ENCODE peak calls at places on chromosomes 3 and 15, in six cellular contexts. P is cardiac muscle cell, C is heart left ventricle, F is mesendoderm, J is right cardiac atrium, O is PC-9. S is an unnamed sample. For H3K4me1, the result is how much of the 10 kb centered on the place peaks cover.

GRCh38 chr3:107235193-107235922 is 141.9 kb upstream of the CCDC54 start:
- DNase-seq in P (no peak), C (no peak), F (peak), J (no peak), O (no peak), S (peak)

GRCh38 chr3:28268989-28269388 is 27.6 kb downstream of the CMC1 start:
- DNase-seq in P (no peak), C (no peak), F (no peak), J (no peak), O (no peak), S (no peak)

GRCh38 chr3:41002104-41002503 is 197.2 kb upstream of the CTNNB1 start:
- DNase-seq in P (no peak), C (no peak), F (no peak), J (no peak), O (no peak), S (no peak)

GRCh38 chr3:117748131-117748530 is 1038.6 kb downstream of the TUSC7 start:
- DNase-seq in P (no peak), C (no peak), F (no peak), J (no peak), O (no peak), S (no peak)

GRCh38 chr3:67083277-67083676 is 85.2 kb downstream of the KBTBD8 start:
- DNase-seq in P (no peak), C (no peak), F (no peak), J (no peak), O (no peak), S (no peak)

GRCh38 chr3:159748408-159748807 is 240.2 kb upstream of the IL12A start:
- DNase-seq in P (no peak), C (no peak), F (no peak), J (no peak), O (no peak), S (no peak)

GRCh38 chr3:1068985-1069384 is 23.8 kb upstream of the CNTN6 start:
- DNase-seq in P (no peak), C (no peak), F (no peak), J (no peak), O (no peak), S (no peak)

GRCh38 chr3:37993067-37993809 is 2.7 kb downstream of the VILL start:
- DNase-seq in P (no peak), C (no peak), F (no peak), J (peak), O (no peak), S (no peak)

GRCh38 chr3:33071181-33071580 is 25.8 kb downstream of the GLB1 start:
- DNase-seq in P (no peak), C (no peak), F (no peak), J (no peak), O (no peak), S (no peak)

GRCh38 chr3:54891540-54891897 is 36.3 kb downstream of the LRTM1 start:
- DNase-seq in P (peak), C (peak), F (peak), J (peak), O (peak), S (peak)

GRCh38 chr3:186361612-186362408 is at the start of gene DGKG:
- DNase-seq in P (peak), C (peak), F (no peak), J (peak), O (no peak), S (no peak)

GRCh38 chr3:186241910-186242821 is 119.9 kb downstream of the DGKG start:
- DNase-seq in P (peak), C (peak), F (peak), J (peak), O (peak), S (peak)

GRCh38 chr15:62190257-62190656 is 25.2 kb upstream of the C2CD4B start:
- DNase-seq in P (no peak), C (no peak), F (peak), J (no peak), O (no peak), S (no peak)

GRCh38 chr15:33451385-33451784 is 140.6 kb downstream of the RYR3 start:
- DNase-seq in P (no peak), C (no peak), F (no peak), J (no peak), O (no peak), S (no peak)

GRCh38 chr15:31326729-31327673 is at the start of gene KLF13:
- DNase-seq in P (no peak), C (peak), F (no peak), J (peak), O (no peak), S (no peak)

GRCh38 chr3:114528517-114528916 is 234.7 kb downstream of the TIGIT start:
- DNase-seq in P (no peak), C (no peak), F (no peak), J (no peak), O (no peak), S (no peak)

GRCh38 chr3:114624047-114624445 is 330.2 kb downstream of the TIGIT start:
- DNase-seq in P (peak), C (peak), F (no peak), J (peak), O (peak), S (peak)

GRCh38 chr3:102200126-102200525 is 234.7 kb upstream of the ZPLD1 start:
- DNase-seq in P (no peak), C (no peak), F (no peak), J (no peak), O (no peak), S (no peak)

GRCh38 chr15:92949604-92950249 is 49.6 kb downstream of the CHD2 start:
- DNase-seq in P (no peak), C (no peak), F (peak), J (no peak), O (no peak), S (peak)

GRCh38 chr3:49745986-49746385 is 22.2 kb upstream of the GMPPB start:
- DNase-seq in P (no peak), C (no peak), F (no peak), J (no peak), O (peak), S (no peak)

GRCh38 chr3:170350515-170351413 is 6.8 kb upstream of the SKIL start:
- DNase-seq in P (no peak), C (no peak), F (no peak), J (no peak), O (no peak), S (no peak)

GRCh38 chr3:5056005-5056391 is 66.1 kb upstream of the ARL8B start:
- DNase-seq in P (no peak), C (no peak), F (no peak), J (no peak), O (no peak), S (no peak)

GRCh38 chr15:66644815-66645345 is 57.2 kb upstream of the SMAD6 start:
- DNase-seq in P (no peak), C (no peak), F (no peak), J (no peak), O (no peak), S (no peak)

GRCh38 chr3:155079795-155080546 is at the start of gene MME:
- DNase-seq in P (peak), C (peak), F (peak), J (peak), O (no peak), S (no peak)

GRCh38 chr3:177491301-177492031 is 294.2 kb upstream of the TBL1XR1 start:
- DNase-seq in P (no peak), C (peak), F (peak), J (no peak), O (no peak), S (no peak)

GRCh38 chr15:80811781-80812180 is 32.6 kb downstream of the CEMIP start:
- DNase-seq in P (no peak), C (no peak), F (no peak), J (no peak), O (no peak), S (no peak)

GRCh38 chr15:98954411-98954810 is 53.2 kb downstream of the PGPEP1L start:
- DNase-seq in P (no peak), C (peak), F (no peak), J (peak), O (no peak), S (no peak)

GRCh38 chr15:40872791-40873526 is 1.1 kb downstream of the RHOV start:
- DNase-seq in P (no peak), C (no peak), F (no peak), J (no peak), O (no peak), S (no peak)

GRCh38 chr15:61205427-61205826 is 23.7 kb downstream of the RORA start:
- DNase-seq in P (no peak), C (no peak), F (no peak), J (no peak), O (no peak), S (no peak)

GRCh38 chr3:195204360-195205166 is 66.4 kb downstream of the XXYLT1 start:
- DNase-seq in P (no peak), C (no peak), F (no peak), J (peak), O (no peak), S (no peak)

GRCh38 chr3:96267577-96267976 is 546.8 kb upstream of the EPHA6 start:
- DNase-seq in P (no peak), C (no peak), F (no peak), J (no peak), O (no peak), S (no peak)

GRCh38 chr3:188198760-188199327 is 44.9 kb downstream of the LPP start:
- DNase-seq in P (peak), C (no peak), F (no peak), J (no peak), O (no peak), S (no peak)

GRCh38 chr15:57297630-57298029 is 78.7 kb upstream of the CGNL1 start:
- DNase-seq in P (no peak), C (no peak), F (no peak), J (no peak), O (no peak), S (no peak)

GRCh38 chr15:57301307-57301706 is 75.0 kb upstream of the CGNL1 start:
- DNase-seq in P (no peak), C (no peak), F (no peak), J (no peak), O (no peak), S (no peak)

GRCh38 chr15:57297163-57297593 is 79.1 kb upstream of the CGNL1 start:
- DNase-seq in P (no peak), C (no peak), F (peak), J (no peak), O (no peak), S (no peak)

GRCh38 chr15:57298204-57298603 is 78.1 kb upstream of the CGNL1 start:
- DNase-seq in P (no peak), C (no peak), F (no peak), J (no peak), O (no peak), S (no peak)

GRCh38 chr15:57298843-57299550 is 77.3 kb upstream of the CGNL1 start:
- DNase-seq in P (no peak), C (no peak), F (no peak), J (no peak), O (no peak), S (no peak)
- H3K4me1 ChIP-seq in P (under half), C (under half), F (under half), J (under half), O (under half), S (under half)

GRCh38 chr3:71118406-71118805 is 465.1 kb downstream of the FOXP1 start:
- DNase-seq in P (no peak), C (no peak), F (no peak), J (no peak), O (no peak), S (no peak)
- H3K4me1 ChIP-seq in P (under half), C (under half), F (under half), J (under half), O (under half), S (under half)

GRCh38 chr3:46958469-46959168 is 17.9 kb downstream of the CCDC12 start:
- DNase-seq in P (no peak), C (no peak), F (no peak), J (no peak), O (no peak), S (no peak)
- H3K4me1 ChIP-seq in P (under half), C (half or more), F (under half), J (under half), O (under half), S (half or more)

GRCh38 chr3:192892981-192893827 is 24.5 kb downstream of the MB21D2 start:
- DNase-seq in P (no peak), C (peak), F (peak), J (peak), O (peak), S (no peak)
- H3K4me1 ChIP-seq in P (under half), C (under half), F (under half), J (under half), O (half or more), S (half or more)

DNA sequence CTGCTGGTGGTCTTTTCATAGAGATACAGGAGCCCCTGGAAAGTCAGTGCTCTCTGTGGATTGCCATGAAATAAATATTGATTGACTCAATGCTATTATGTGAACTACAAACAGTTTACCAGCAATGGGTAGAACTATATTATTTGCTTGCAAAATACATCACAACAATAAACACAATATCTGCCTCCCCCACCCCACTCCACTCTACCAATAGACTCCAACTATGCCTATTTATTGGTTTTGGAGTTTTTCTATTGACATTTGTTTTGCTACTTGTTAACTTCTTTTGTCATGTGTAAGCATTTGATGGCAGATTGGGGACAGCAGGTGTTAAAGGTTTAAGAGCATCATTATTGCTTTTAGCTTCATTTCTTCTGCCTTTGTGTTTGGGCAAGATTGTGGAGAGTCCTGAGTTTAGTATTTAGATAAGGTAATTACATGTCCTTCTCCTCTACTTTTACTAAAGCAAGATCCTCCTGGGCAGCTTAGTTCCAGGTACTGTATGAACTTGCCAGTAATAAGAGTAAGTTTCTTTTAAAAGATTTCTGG is 8.3 kb downstream of the FNDC3B start:
- DNase-seq in P (no peak), C (no peak), F (no peak), J (no peak), O (no peak), S (no peak)
- H3K4me1 ChIP-seq in P (under half), C (half or more), F (under half), J (under half), O (half or more), S (half or more)

GRCh38 chr3:127056281-127056680 is 73.4 kb downstream of the PLXNA1 start:
- DNase-seq in P (no peak), C (peak), F (no peak), J (peak), O (no peak), S (no peak)
- H3K4me1 ChIP-seq in P (under half), C (under half), F (under half), J (under half), O (under half), S (under half)

GRCh38 chr15:72493220-72493619 is 19.1 kb downstream of the ARIH1 start:
- DNase-seq in P (no peak), C (no peak), F (no peak), J (no peak), O (no peak), S (no peak)
- H3K4me1 ChIP-seq in P (under half), C (half or more), F (under half), J (under half), O (under half), S (under half)

GRCh38 chr15:78881681-78882080 is 9.0 kb downstream of the MORF4L1 start:
- DNase-seq in P (no peak), C (no peak), F (no peak), J (no peak), O (no peak), S (no peak)
- H3K4me1 ChIP-seq in P (under half), C (half or more), F (under half), J (under half), O (under half), S (half or more)